ENCODE peak calls at places on chromosome 11, in four cellular contexts. F, T, I and P are unnamed samples.

GRCh38 chr11:612201-612960 is 3.4 kb downstream of the IRF7 start:
- DNase-seq in F (no peak), T (peak), I (no peak), P (peak)

GRCh38 chr11:89436071-89436470 is 55.1 kb downstream of the NOX4 start:
- DNase-seq in F (no peak), T (no peak), I (no peak), P (no peak)

GRCh38 chr11:72436667-72437066 is 2.3 kb upstream of the CLPB start:
- DNase-seq in F (no peak), T (no peak), I (no peak), P (no peak)

GRCh38 chr11:64643258-64643881 is 52.4 kb downstream of the SLC22A12 start:
- DNase-seq in F (peak), T (no peak), I (no peak), P (no peak)

GRCh38 chr11:18012314-18012905 is 437 bp downstream of the SERGEF start:
- DNase-seq in F (no peak), T (peak), I (peak), P (no peak)

GRCh38 chr11:20448838-20449237 is 61.3 kb downstream of the PRMT3 start:
- DNase-seq in F (no peak), T (no peak), I (no peak), P (no peak)

GRCh38 chr11:12868315-12869073 is 140.6 kb upstream of the RASSF10 start:
- DNase-seq in F (no peak), T (no peak), I (no peak), P (peak)

GRCh38 chr11:111356660-111357048 is 22.4 kb downstream of the POU2AF1 start:
- DNase-seq in F (no peak), T (no peak), I (no peak), P (no peak)

GRCh38 chr11:65709661-65710060 is 2.4 kb upstream of the KAT5 start:
- DNase-seq in F (no peak), T (no peak), I (no peak), P (peak)

GRCh38 chr11:45935349-45936064 is 13.1 kb downstream of the LARGE2 start:
- DNase-seq in F (no peak), T (no peak), I (no peak), P (no peak)

GRCh38 chr11:47514825-47515647 is 37.9 kb downstream of the CELF1 start:
- DNase-seq in F (no peak), T (no peak), I (no peak), P (peak)

GRCh38 chr11:88266919-88267318 is 70.6 kb downstream of the CTSC start:
- DNase-seq in F (no peak), T (no peak), I (no peak), P (no peak)

GRCh38 chr11:10584071-10584501 is 15.6 kb upstream of the LYVE1 start:
- DNase-seq in F (no peak), T (no peak), I (no peak), P (no peak)